ENCODE peak calls at places on chromosomes 6 and 20, in ten cellular contexts. O is activated CD4-positive, alpha-beta T cell treated with anti-CD3 and anti-CD28 coated beads for 4 hours; J is stimulated activated CD8-positive, alpha-beta memory T cell treated with anti-CD3 and anti-CD28 coated beads, Interleukin-2, amount 100 ng/mL, for 1 hour; Z is bronchial epithelial cell; G is GF-D8; I is SHP77; K is mesendoderm; U is GM13976; H is NT2/D1; X is nephron progenitor cell. W is an unnamed sample.

GRCh38 chr6:78101387-78101786 is 448.5 kb downstream of the MEI4 start:
- DNase-seq in Z (no peak), G (no peak), K (no peak), U (no peak), I (no peak), H (no peak), X (no peak), J (no peak), O (no peak), W (no peak)

GRCh38 chr6:152952045-152952444 is 30.8 kb downstream of the FBXO5 start:
- DNase-seq in O (no peak), U (no peak), H (no peak), J (no peak), I (no peak), X (no peak), K (peak), G (no peak), Z (peak), W (no peak)

GRCh38 chr6:166958926-166959861 is 2.8 kb upstream of the RNASET2 start:
- DNase-seq in H (no peak), G (peak), J (peak), I (no peak), Z (peak), X (no peak), O (peak), U (no peak), K (peak), W (peak)

GRCh38 chr6:163443985-163444553 is 29.6 kb downstream of the QKI start:
- DNase-seq in O (no peak), I (no peak), X (no peak), G (no peak), Z (no peak), U (no peak), H (no peak), J (no peak), K (peak), W (no peak)

GRCh38 chr6:146968041-146968760 is 236.0 kb upstream of the STXBP5 start:
- DNase-seq in K (no peak), O (no peak), Z (peak), G (no peak), U (no peak), J (no peak), I (peak), X (no peak), H (no peak), W (no peak)

GRCh38 chr6:67252663-67253062 is 1382.4 kb upstream of the ADGRB3 start:
- DNase-seq in U (no peak), O (no peak), H (no peak), G (no peak), J (no peak), Z (no peak), I (no peak), X (no peak), K (no peak), W (no peak)

GRCh38 chr6:83613378-83613777 is 95.5 kb downstream of the SNAP91 start:
- DNase-seq in H (no peak), J (no peak), Z (no peak), I (no peak), O (no peak), G (no peak), K (no peak), X (no peak), U (no peak), W (no peak)

GRCh38 chr6:63635165-63635562 is 438 bp upstream of the PHF3 start:
- DNase-seq in J (no peak), O (no peak), U (no peak), K (peak), H (no peak), X (no peak), Z (no peak), G (no peak), I (no peak), W (no peak)

GRCh38 chr20:1323830-1324597 is 4.9 kb downstream of the SDCBP2 start:
- DNase-seq in H (no peak), K (no peak), O (no peak), J (no peak), Z (no peak), X (no peak), I (no peak), U (no peak), G (no peak), W (no peak)

GRCh38 chr6:41455410-41455809 is 90.8 kb upstream of the FOXP4 start:
- DNase-seq in I (no peak), K (no peak), G (no peak), O (no peak), J (no peak), Z (no peak), H (no peak), X (no peak), U (no peak), W (no peak)

GRCh38 chr6:138546733-138547185 is 47.5 kb upstream of the NHSL1 start:
- DNase-seq in I (no peak), J (no peak), K (peak), U (no peak), G (no peak), Z (peak), X (no peak), O (no peak), H (no peak), W (no peak)

GRCh38 chr20:50504231-50504823 is 5.9 kb upstream of the PTPN1 start:
- DNase-seq in U (no peak), X (no peak), Z (no peak), J (no peak), K (peak), G (no peak), H (no peak), I (no peak), O (no peak), W (no peak)

GRCh38 chr6:24325978-24326377 is 31.9 kb downstream of the DCDC2 start:
- DNase-seq in J (no peak), O (no peak), I (no peak), K (no peak), G (no peak), Z (no peak), H (no peak), X (no peak), U (no peak), W (no peak)

GRCh38 chr20:54122189-54122588 is 51.6 kb downstream of the CYP24A1 start:
- DNase-seq in K (no peak), X (no peak), G (no peak), J (no peak), U (no peak), I (no peak), Z (peak), H (no peak), O (no peak), W (no peak)

GRCh38 chr6:87078983-87079616 is 15.8 kb downstream of the CGA start:
- DNase-seq in Z (peak), H (peak), K (peak), O (peak), U (peak), J (peak), X (peak), I (peak), G (no peak), W (peak)

GRCh38 chr6:56803594-56803993 is 151.3 kb upstream of the BEND6 start:
- DNase-seq in Z (no peak), H (no peak), G (no peak), K (no peak), U (no peak), X (no peak), I (no peak), J (no peak), O (no peak), W (no peak)

GRCh38 chr6:113184736-113185135 is 672.4 kb upstream of the MARCKS start:
- DNase-seq in X (no peak), K (no peak), I (no peak), H (no peak), U (no peak), Z (no peak), J (no peak), G (no peak), O (no peak), W (no peak)

GRCh38 chr20:59645316-59645715 is 41.0 kb downstream of the PHACTR3 start:
- DNase-seq in K (no peak), U (no peak), H (no peak), J (no peak), Z (no peak), I (peak), O (no peak), G (no peak), X (no peak), W (no peak)

GRCh38 chr20:36574278-36575065 is 1.1 kb downstream of the TGIF2 start:
- DNase-seq in G (peak), Z (peak), U (peak), J (no peak), I (no peak), K (peak), H (no peak), O (peak), X (peak), W (peak)

GRCh38 chr20:60512436-60512835 is 554.2 kb downstream of the CDH26 start:
- DNase-seq in U (no peak), Z (peak), G (no peak), I (no peak), H (peak), O (no peak), J (no peak), K (peak), X (no peak), W (no peak)

GRCh38 chr6:122381494-122382083 is 17.9 kb upstream of the HSF2 start:
- DNase-seq in I (peak), K (peak), J (no peak), X (peak), G (peak), O (peak), U (peak), Z (peak), H (peak), W (peak)

GRCh38 chr20:4108495-4109306 is 93.3 kb upstream of the RNF24 start:
- DNase-seq in J (peak), I (peak), X (peak), U (peak), G (peak), Z (peak), H (peak), O (peak), K (peak), W (peak)

GRCh38 chr6:147506704-147507114 is 1.8 kb upstream of the SAMD5 start:
- DNase-seq in Z (peak), J (no peak), U (peak), X (peak), I (peak), O (no peak), G (no peak), K (peak), H (no peak), W (no peak)

GRCh38 chr6:50927816-50928215 is 109.1 kb downstream of the TFAP2B start:
- DNase-seq in X (no peak), Z (peak), U (no peak), I (no peak), H (no peak), K (peak), J (no peak), G (no peak), O (no peak), W (no peak)

GRCh38 chr20:63290136-63290676 is 2.8 kb upstream of the COL20A1 start:
- DNase-seq in U (no peak), K (no peak), I (no peak), O (no peak), H (no peak), Z (no peak), J (no peak), G (no peak), X (no peak), W (no peak)

GRCh38 chr6:166173292-166173951 is 5.8 kb upstream of the TBXT start:
- DNase-seq in U (no peak), X (peak), J (no peak), O (no peak), I (peak), K (peak), G (no peak), H (no peak), Z (no peak), W (no peak)

GRCh38 chr6:164208371-164208770 is 793.9 kb downstream of the QKI start:
- DNase-seq in Z (no peak), G (no peak), H (no peak), K (no peak), O (no peak), I (no peak), X (no peak), J (no peak), U (no peak), W (no peak)

GRCh38 chr20:36885355-36885754 is 9.4 kb downstream of the TLDC2 start:
- DNase-seq in O (no peak), J (no peak), G (no peak), H (no peak), K (peak), X (no peak), U (no peak), Z (no peak), I (no peak), W (no peak)

GRCh38 chr20:1810572-1810925 is 84.7 kb upstream of the SIRPA start:
- DNase-seq in H (no peak), G (no peak), X (no peak), K (no peak), O (no peak), Z (no peak), I (no peak), U (no peak), J (no peak), W (no peak)

GRCh38 chr20:24698189-24698588 is 228.8 kb downstream of the SYNDIG1 start:
- DNase-seq in O (no peak), H (no peak), U (no peak), K (no peak), X (no peak), G (no peak), I (no peak), J (no peak), Z (no peak), W (no peak)

GRCh38 chr6:7414811-7415210 is 25.2 kb downstream of the RIOK1 start:
- DNase-seq in K (peak), G (no peak), Z (peak), I (no peak), O (no peak), X (no peak), J (no peak), H (no peak), U (no peak), W (no peak)

GRCh38 chr6:7200598-7201443 is 93.1 kb downstream of the RREB1 start:
- DNase-seq in O (no peak), H (no peak), G (no peak), I (no peak), Z (peak), K (no peak), U (no peak), X (no peak), J (no peak), W (no peak)